ENCODE peak calls at places on chromosomes 7 and 10, in eight cellular contexts. J, Z, T, I, A, N, H and O are unnamed samples.

GRCh38 chr10:103765981-103766380 is 89.4 kb downstream of the SH3PXD2A start:
- DNase-seq in I (no peak), A (no peak), Z (no peak), T (peak; percentile 73), H (peak; percentile 60), N (no peak), J (no peak), O (peak; percentile 93)

GRCh38 chr10:67017218-67017617 is 91.4 kb downstream of the LRRTM3 start:
- DNase-seq in N (no peak), I (no peak), A (no peak), J (no peak), Z (no peak), T (no peak), H (no peak), O (no peak)

GRCh38 chr7:158321056-158321700 is 266.4 kb downstream of the PTPRN2 start:
- DNase-seq in H (no peak), A (no peak), Z (peak; percentile 46), J (no peak), I (no peak), N (no peak), T (no peak), O (no peak)

GRCh38 chr10:71710519-71710918 is 9.1 kb downstream of the C10orf105 start:
- DNase-seq in H (no peak), T (no peak), A (no peak), I (no peak), J (no peak), N (no peak), Z (no peak), O (no peak)

GRCh38 chr10:101230185-101230917 is 1.1 kb upstream of the LBX1 start:
- DNase-seq in A (no peak), J (no peak), N (no peak), T (no peak), H (no peak), Z (no peak), I (no peak), O (no peak)

GRCh38 chr10:115980470-115980869 is 292.5 kb downstream of the GFRA1 start:
- DNase-seq in A (no peak), Z (no peak), I (no peak), T (no peak), J (no peak), N (no peak), H (no peak), O (no peak)

GRCh38 chr10:86654411-86655172 is at the start of gene OPN4:
- DNase-seq in Z (no peak), I (no peak), A (no peak), J (no peak), N (no peak), T (peak; percentile 27), H (no peak), O (no peak)

GRCh38 chr7:5625938-5626337 is 155.5 kb downstream of the RNF216 start:
- DNase-seq in Z (no peak), T (no peak), A (no peak), N (peak; percentile 49), J (no peak), H (no peak), I (no peak), O (no peak)

GRCh38 chr7:8418627-8419245 is 14.7 kb upstream of the NXPH1 start:
- DNase-seq in Z (no peak), H (no peak), A (peak; percentile 83), N (peak; percentile 62), I (peak; percentile 86), T (no peak), J (peak; percentile 68), O (peak; percentile 14)

GRCh38 chr7:43208189-43208588 is 95.7 kb downstream of the HECW1 start:
- DNase-seq in T (no peak), N (no peak), Z (no peak), J (no peak), H (no peak), I (no peak), A (no peak), O (no peak)

GRCh38 chr7:131302453-131302852 is 25.2 kb upstream of the MKLN1 start:
- DNase-seq in T (no peak), N (no peak), I (no peak), A (no peak), H (no peak), J (no peak), Z (no peak), O (no peak)

GRCh38 chr7:99729501-99730261 is 5.3 kb downstream of the CYP3A7 start:
- DNase-seq in A (no peak), N (peak; percentile 96), T (no peak), I (no peak), J (peak; percentile 8), H (no peak), Z (no peak), O (no peak)

GRCh38 chr10:101165736-101166135 is 34.6 kb downstream of the TLX1 start:
- DNase-seq in J (no peak), N (no peak), A (no peak), I (no peak), Z (no peak), T (no peak), H (no peak), O (no peak)

GRCh38 chr10:1420663-1421362 is 316.5 kb downstream of the ADARB2 start:
- DNase-seq in N (no peak), T (no peak), I (peak; percentile 87), J (peak; percentile 60), H (peak; percentile 43), A (peak; percentile 66), Z (no peak), O (peak; percentile 53)

GRCh38 chr10:99372546-99373271 is 43.6 kb downstream of the CNNM1 start:
- DNase-seq in N (no peak), J (no peak), I (no peak), T (no peak), Z (no peak), A (no peak), H (no peak), O (no peak)

GRCh38 chr10:77850620-77851231 is 75.8 kb downstream of the DLG5 start:
- DNase-seq in J (no peak), I (no peak), H (no peak), T (no peak), Z (no peak), A (no peak), N (no peak), O (no peak)

GRCh38 chr10:33453081-33453850 is 118.8 kb upstream of the NRP1 start:
- DNase-seq in J (no peak), T (no peak), Z (no peak), H (no peak), I (no peak), N (no peak), A (no peak), O (no peak)

GRCh38 chr7:123135960-123136359 is 63.8 kb downstream of the SLC13A1 start:
- DNase-seq in H (no peak), N (no peak), J (no peak), I (no peak), A (no peak), Z (no peak), T (no peak), O (no peak)

DNA sequence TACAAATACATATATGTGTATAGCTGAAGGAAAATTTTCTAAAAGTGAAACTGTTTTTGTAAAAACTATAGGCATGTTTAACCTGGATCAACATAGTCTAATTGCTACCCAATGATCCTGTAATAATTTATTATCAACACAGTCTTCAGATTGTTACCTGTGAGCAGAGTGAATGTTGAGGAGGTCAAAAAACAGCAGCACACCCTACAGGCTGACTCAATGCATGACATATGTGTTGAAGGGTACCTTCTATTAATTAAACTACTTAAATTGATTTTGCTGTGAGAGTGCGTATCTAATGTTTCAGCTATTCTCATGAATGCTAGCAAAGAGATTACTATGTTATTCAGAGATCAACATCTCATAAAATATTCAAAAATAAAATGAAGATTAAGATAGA is 411.4 kb downstream of the TNS3 start:
- DNase-seq in H (no peak), N (no peak), A (no peak), J (peak; percentile 13), Z (no peak), T (no peak), I (no peak), O (no peak)
- TF ChIP-seq CTCF in H (peak; percentile 10), N (peak; percentile 60), A (no peak), J (peak; percentile 26), Z (peak; percentile 42), T (no peak), I (peak; percentile 51), O (no peak)

DNA sequence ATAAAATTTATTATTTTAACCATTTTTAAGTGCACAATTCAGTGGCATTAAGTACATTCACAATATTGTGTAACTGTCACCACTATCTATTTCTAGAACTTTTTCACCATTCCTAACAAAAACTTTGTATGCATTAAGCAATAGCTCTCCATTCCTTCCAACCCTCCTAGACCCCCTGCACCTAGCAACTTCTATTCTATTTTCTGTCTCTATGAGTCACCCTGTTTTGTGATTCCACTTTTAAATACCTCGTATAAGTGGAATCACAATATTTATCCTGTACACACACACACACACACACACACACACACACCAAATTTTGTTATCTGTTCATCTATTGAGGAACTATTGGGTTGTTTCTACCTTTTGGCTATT is 89.2 kb downstream of the ARID5B start:
- DNase-seq in I (no peak), A (no peak), H (no peak), T (no peak), N (no peak), J (no peak), Z (no peak), O (no peak)
- H3K4me1 ChIP-seq in I (peaks cover 34% of the 10 kb centered on the region), A (peaks cover 55% of the 10 kb centered on the region), H (peaks cover 51% of the 10 kb centered on the region), T (peaks cover 61% of the 10 kb centered on the region), N (peaks cover 6% of the 10 kb centered on the region), J (peaks cover 18% of the 10 kb centered on the region), Z (peaks cover 47% of the 10 kb centered on the region), O (peaks cover 28% of the 10 kb centered on the region)

GRCh38 chr10:73597346-73597745 is 6.2 kb upstream of the USP54 start:
- DNase-seq in T (no peak), J (no peak), Z (no peak), N (no peak), A (no peak), I (no peak), H (no peak), O (no peak)
- H3K4me3 ChIP-seq in T (no peak overlapping the region), J (no peak overlapping the region), Z (no peak overlapping the region), N (no peak overlapping the region), A (no peak overlapping the region), I (no peak overlapping the region), H (no peak overlapping the region), O (no peak overlapping the region)

DNA sequence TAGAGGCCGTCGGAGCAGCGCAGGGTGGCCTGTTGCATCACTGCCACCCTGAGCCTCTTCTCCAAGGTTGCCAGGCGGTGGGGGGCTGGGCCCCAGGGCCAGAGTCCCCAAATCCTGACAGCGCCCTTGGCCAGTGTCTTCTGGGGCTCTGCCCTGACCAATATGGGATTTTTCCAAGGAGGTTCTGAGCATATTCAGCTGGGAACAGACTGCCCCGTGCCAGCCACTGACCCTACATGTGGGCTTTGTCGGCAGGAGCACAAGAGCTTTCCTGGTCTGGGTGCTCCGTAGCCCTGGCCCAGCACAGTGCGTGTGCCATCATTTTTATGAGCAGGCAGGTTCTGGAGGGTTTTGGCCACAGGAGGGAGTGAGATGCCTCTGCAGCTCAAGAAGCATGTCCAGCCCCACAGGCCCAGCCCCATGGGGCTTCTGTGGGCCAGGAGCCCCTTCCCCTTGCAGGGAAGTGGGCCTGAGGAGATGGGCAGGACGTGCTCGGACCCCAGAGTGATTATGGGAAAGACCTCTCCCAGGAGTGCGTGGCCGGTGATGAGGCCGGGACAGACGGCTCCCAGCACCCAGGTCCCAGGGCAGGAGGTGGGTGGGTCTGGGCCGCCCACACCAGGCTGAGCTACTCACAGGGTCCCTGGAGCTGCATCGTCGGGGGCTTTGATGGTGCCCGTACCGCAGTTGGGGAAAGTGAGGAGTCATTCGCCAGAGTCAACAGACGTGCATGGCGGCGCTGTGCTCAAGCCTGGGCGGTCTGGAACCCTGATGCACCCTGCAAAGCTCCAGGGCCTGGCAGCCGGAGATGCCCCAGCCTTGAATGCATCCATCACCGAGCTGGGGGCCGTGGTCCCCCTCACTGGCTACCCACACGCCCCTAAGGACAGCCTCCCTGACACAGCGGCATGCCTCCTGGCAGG is 66.6 kb downstream of the PWWP2B start:
- DNase-seq in J (no peak), N (no peak), H (no peak), T (peak; percentile 38), A (no peak), I (no peak), Z (no peak), O (no peak)
- TF ChIP-seq CTCF in J (no peak), N (no peak), H (peak; percentile 26), T (peak; percentile 20), A (no peak), I (peak; percentile 11), Z (peak; percentile 51), O (no peak)